ENCODE peak calls at places on chromosomes 4 and X, in five cellular contexts. B is HepG2, I is K562, F is SK-N-SH, X is HCT116. G is an unnamed sample.

GRCh38 chr4:3236326-3236878 is 12.6 kb upstream of the MSANTD1 start:
- DNase-seq in B (no peak), I (no peak), F (no peak), X (no peak), G (no peak)

GRCh38 chr4:149345424-149345823 is 470.2 kb downstream of the IQCM start:
- DNase-seq in B (no peak), I (no peak), F (no peak), X (no peak), G (no peak)

GRCh38 chrX:138775501-138775900 is 64.0 kb upstream of the FGF13 start:
- DNase-seq in B (peak), I (peak), F (peak), X (no peak), G (no peak)

GRCh38 chrX:110412971-110413726 is 54.5 kb downstream of the RTL9 start:
- DNase-seq in B (peak), I (peak), F (peak), X (no peak), G (peak)

GRCh38 chr4:156705291-156705690 is 266.3 kb downstream of the PDGFC start:
- DNase-seq in B (no peak), I (no peak), F (no peak), X (no peak), G (no peak)

GRCh38 chr4:85391011-85391410 is 83.9 kb upstream of the ARHGAP24 start:
- DNase-seq in B (no peak), I (no peak), F (no peak), X (no peak), G (no peak)

GRCh38 chr4:36786519-36786918 is 458.0 kb upstream of the NWD2 start:
- DNase-seq in B (no peak), I (peak), F (no peak), X (no peak), G (no peak)

GRCh38 chrX:77528034-77528433 is 80.8 kb downstream of the FGF16 start:
- DNase-seq in B (no peak), I (peak), F (peak), X (no peak), G (no peak)

GRCh38 chr4:91936301-91936700 is 367.5 kb upstream of the GRID2 start:
- DNase-seq in B (no peak), I (no peak), F (no peak), X (no peak), G (no peak)

GRCh38 chr4:1899149-1900086 is 28.2 kb downstream of the NSD2 start:
- DNase-seq in B (peak), I (peak), F (peak), X (peak), G (peak)

GRCh38 chr4:23097251-23097650 is 404.5 kb downstream of the GBA3 start:
- DNase-seq in B (no peak), I (no peak), F (no peak), X (no peak), G (no peak)

GRCh38 chr4:64157397-64157796 is 251.9 kb downstream of the TECRL start:
- DNase-seq in B (no peak), I (no peak), F (no peak), X (no peak), G (no peak)

GRCh38 chr4:189117426-189117825 is 823.2 kb upstream of the FRG1 start:
- DNase-seq in B (no peak), I (no peak), F (no peak), X (no peak), G (no peak)

GRCh38 chr4:12884846-12885796 is 599.0 kb downstream of the RAB28 start:
- DNase-seq in B (no peak), I (no peak), F (no peak), X (no peak), G (no peak)

GRCh38 chrX:75997692-75998091 is 175.2 kb upstream of the PBDC1 start:
- DNase-seq in B (no peak), I (no peak), F (no peak), X (no peak), G (no peak)

GRCh38 chr4:116632269-116632668 is 453.1 kb downstream of the TRAM1L1 start:
- DNase-seq in B (no peak), I (no peak), F (no peak), X (no peak), G (no peak)

GRCh38 chrX:69025802-69026301 is 139.4 kb downstream of the PJA1 start:
- DNase-seq in B (no peak), I (no peak), F (no peak), X (no peak), G (no peak)

GRCh38 chr4:41692717-41693345 is 55.7 kb downstream of the PHOX2B start:
- DNase-seq in B (peak), I (peak), F (peak), X (peak), G (peak)

GRCh38 chrX:136028383-136028984 is 43.2 kb downstream of the SLC9A6 start:
- DNase-seq in B (peak), I (peak), F (peak), X (peak), G (peak)

GRCh38 chr4:2788532-2789103 is 4.3 kb upstream of the SH3BP2 start:
- DNase-seq in B (no peak), I (no peak), F (peak), X (no peak), G (no peak)

GRCh38 chrX:125003746-125004446 is 315.8 kb upstream of the TEX13C start:
- DNase-seq in B (no peak), I (no peak), F (no peak), X (no peak), G (no peak)

GRCh38 chr4:82799006-82799881 is 648 bp upstream of the SCD5 start:
- DNase-seq in B (no peak), I (no peak), F (peak), X (no peak), G (no peak)

GRCh38 chr4:2878346-2878745 is 34.7 kb downstream of the ADD1 start:
- DNase-seq in B (no peak), I (no peak), F (no peak), X (no peak), G (no peak)

GRCh38 chr4:45099471-45099870 is 373.1 kb upstream of the GNPDA2 start:
- DNase-seq in B (no peak), I (no peak), F (no peak), X (no peak), G (no peak)

GRCh38 chr4:20279381-20279780 is 27.7 kb downstream of the SLIT2 start:
- DNase-seq in B (no peak), I (no peak), F (no peak), X (no peak), G (no peak)

GRCh38 chr4:101019941-101020401 is 327.4 kb downstream of the PPP3CA start:
- DNase-seq in B (peak), I (no peak), F (no peak), X (peak), G (no peak)

GRCh38 chr4:147638942-147639341 is 21.7 kb downstream of the TMEM184C start:
- DNase-seq in B (no peak), I (no peak), F (no peak), X (no peak), G (no peak)

GRCh38 chr4:152696764-152697250 is 17.0 kb upstream of the TMEM154 start:
- DNase-seq in B (peak), I (no peak), F (no peak), X (peak), G (no peak)

GRCh38 chrX:37763400-37763799 is 16.5 kb upstream of the CYBB start:
- DNase-seq in B (no peak), I (no peak), F (no peak), X (no peak), G (no peak)

GRCh38 chr4:159016527-159017137 is 86.2 kb upstream of the RAPGEF2 start:
- DNase-seq in B (peak), I (peak), F (peak), X (no peak), G (no peak)

GRCh38 chr4:165328708-165329107 is 1.2 kb downstream of the MSMO1 start:
- DNase-seq in B (peak), I (peak), F (no peak), X (no peak), G (no peak)

GRCh38 chrX:821311-822178 is 191.0 kb downstream of the SHOX start:
- DNase-seq in B (no peak), I (no peak), F (no peak), X (no peak), G (no peak)

GRCh38 chr4:54005475-54005874 is 58.9 kb downstream of the CHIC2 start:
- DNase-seq in B (no peak), I (no peak), F (no peak), X (no peak), G (no peak)

GRCh38 chr4:10198365-10198764 is 81.8 kb upstream of the WDR1 start:
- DNase-seq in B (no peak), I (no peak), F (no peak), X (no peak), G (no peak)

GRCh38 chrX:151973851-151974335 is 583 bp downstream of the GABRE start:
- DNase-seq in B (no peak), I (peak), F (peak), X (no peak), G (no peak)

GRCh38 chr4:105990933-105991332 is 95.7 kb downstream of the NPNT start:
- DNase-seq in B (no peak), I (no peak), F (peak), X (peak), G (peak)

GRCh38 chr4:152106113-152106763 is 345.4 kb upstream of the GATB start:
- DNase-seq in B (peak), I (peak), F (no peak), X (peak), G (peak)

GRCh38 chrX:7115557-7115956 is 32.0 kb upstream of the STS start:
- DNase-seq in B (no peak), I (no peak), F (no peak), X (no peak), G (no peak)

GRCh38 chrX:53128097-53128749 is 34.3 kb downstream of the KANTR start:
- DNase-seq in B (no peak), I (no peak), F (no peak), X (no peak), G (no peak)

GRCh38 chr4:76301068-76301774 is 5.3 kb upstream of the STBD1 start:
- DNase-seq in B (peak), I (peak), F (no peak), X (peak), G (peak)
- TF ChIP-seq JUND in B (peak), I (peak), F (peak), X (no peak), G (no peak)

DNA sequence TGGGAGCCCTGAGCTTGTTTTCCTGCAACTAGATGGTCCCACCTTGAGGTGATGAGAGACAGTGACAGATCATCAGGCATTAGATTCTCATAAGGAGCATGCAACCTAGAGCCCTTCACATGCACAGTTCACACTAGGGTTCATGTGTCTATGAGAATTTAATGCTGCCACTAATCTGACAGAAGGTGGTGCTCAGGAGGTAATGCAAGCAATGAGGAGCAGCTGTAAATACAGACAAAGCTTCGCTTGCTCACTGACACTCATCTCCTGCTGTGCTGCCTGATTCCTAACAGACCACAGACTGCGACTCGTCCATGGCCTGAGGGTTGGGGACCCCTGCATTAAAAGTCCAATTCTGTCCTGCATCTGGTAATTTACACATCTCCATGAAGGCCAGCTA is 141.6 kb downstream of the KCNIP4 start:
- DNase-seq in B (no peak), I (no peak), F (no peak), X (no peak), G (no peak)
- TF ChIP-seq JUND in B (no peak), I (no peak), F (no peak), X (no peak), G (no peak)

GRCh38 chr4:113979973-113980615 is 647 bp upstream of the ARSJ start:
- DNase-seq in B (no peak), I (no peak), F (no peak), X (no peak), G (no peak)

GRCh38 chr4:113978561-113979156 is 788 bp downstream of the ARSJ start:
- DNase-seq in B (no peak), I (no peak), F (peak), X (no peak), G (no peak)

GRCh38 chr4:113981591-113981990 is 2.1 kb upstream of the ARSJ start:
- DNase-seq in B (no peak), I (no peak), F (no peak), X (no peak), G (no peak)

GRCh38 chr4:113979157-113979972 is at the start of gene ARSJ:
- DNase-seq in B (no peak), I (no peak), F (peak), X (peak), G (peak)

DNA sequence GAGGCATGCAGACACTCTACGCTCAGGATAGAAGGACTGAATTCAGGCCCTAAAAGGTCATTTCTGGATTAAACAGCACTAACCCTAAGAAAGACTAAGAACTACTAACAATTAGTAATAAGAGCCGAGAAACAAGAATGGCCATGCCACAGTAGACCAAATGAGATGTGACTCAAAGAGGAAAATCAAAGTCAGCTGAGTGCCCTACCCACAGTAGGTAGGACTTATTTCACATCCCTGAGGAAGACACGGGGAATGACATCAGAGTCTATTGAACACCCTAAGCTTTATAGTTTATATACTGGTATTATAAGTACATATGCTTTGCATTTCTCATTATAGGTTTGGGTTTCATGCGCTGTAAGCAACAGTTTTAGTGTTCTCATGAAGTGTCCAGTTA is 2.7 kb upstream of the ARSJ start:
- DNase-seq in B (no peak), I (no peak), F (no peak), X (no peak), G (no peak)
- TF ChIP-seq JUND in B (no peak), I (no peak), F (no peak), X (no peak), G (no peak)

DNA sequence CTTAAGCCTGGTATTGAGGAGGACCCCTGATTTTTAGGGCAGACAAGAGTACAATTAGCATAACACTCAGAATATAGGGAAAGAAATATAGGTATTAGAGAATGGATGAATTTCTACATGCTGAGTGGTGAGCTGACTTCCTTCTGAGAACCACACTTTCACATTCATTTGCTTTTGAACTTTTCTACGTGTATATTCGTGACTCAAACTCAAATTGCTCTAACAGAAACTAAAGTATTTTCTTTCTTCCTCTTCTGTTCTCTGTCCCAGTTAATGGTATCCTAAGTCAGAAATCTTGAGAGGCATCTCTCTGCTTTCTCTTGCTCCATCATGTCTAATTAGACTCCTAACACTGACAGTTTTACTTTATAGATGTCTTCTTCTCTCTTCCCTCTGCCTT is 103.2 kb upstream of the CITED1 start:
- DNase-seq in B (no peak), I (no peak), F (no peak), X (no peak), G (no peak)
- TF ChIP-seq JUND in B (no peak), I (no peak), F (no peak), X (no peak), G (no peak)